ENCODE peak calls at places on chromosomes 11 and 22, in five cellular contexts. N is suprapubic skin, S is fibroblast of villous mesenchyme, G is AG04449, D is epithelial cell of esophagus. K is an unnamed sample.

GRCh38 chr11:43537831-43538230 is 142.7 kb upstream of the HSD17B12 start:
- DNase-seq in N (no peak), S (no peak), G (no peak), D (no peak), K (no peak)

GRCh38 chr11:126318642-126319373 is 14.9 kb downstream of the DCPS start:
- DNase-seq in N (no peak), S (peak; percentile 95), G (peak; percentile 85), D (peak; percentile 95), K (no peak)

GRCh38 chr11:26777276-26777939 is 55.5 kb upstream of the SLC5A12 start:
- DNase-seq in N (no peak), S (peak; percentile 52), G (no peak), D (no peak), K (no peak)

GRCh38 chr22:48705159-48705916 is 1122.3 kb downstream of the BRD1 start:
- DNase-seq in N (peak; percentile 56), S (no peak), G (no peak), D (no peak), K (no peak)

GRCh38 chr11:47950396-47950795 is 30.0 kb upstream of the PTPRJ start:
- DNase-seq in N (no peak), S (no peak), G (no peak), D (no peak), K (no peak)

GRCh38 chr22:19937616-19938473 is 3.7 kb upstream of the COMT start:
- DNase-seq in N (no peak), S (peak; percentile 75), G (no peak), D (no peak), K (no peak)

GRCh38 chr11:37390566-37390965 is 792.5 kb upstream of the RAG2 start:
- DNase-seq in N (no peak), S (no peak), G (no peak), D (no peak), K (no peak)

GRCh38 chr11:84316866-84317560 is 1030.8 kb upstream of the CCDC90B start:
- DNase-seq in N (no peak), S (no peak), G (no peak), D (peak; percentile 22), K (no peak)

GRCh38 chr11:30712749-30713148 is 126.6 kb upstream of the MPPED2 start:
- DNase-seq in N (no peak), S (no peak), G (no peak), D (no peak), K (no peak)

GRCh38 chr11:61883327-61883726 is 8.0 kb downstream of the FADS3 start:
- DNase-seq in N (no peak), S (no peak), G (no peak), D (no peak), K (no peak)

GRCh38 chr22:42305967-42306366 is 35.5 kb upstream of the TCF20 start:
- DNase-seq in N (no peak), S (no peak), G (no peak), D (no peak), K (no peak)

GRCh38 chr11:96337541-96338530 is 5.2 kb downstream of the MAML2 start:
- DNase-seq in N (no peak), S (peak; percentile 70), G (no peak), D (peak; percentile 37), K (no peak)

GRCh38 chr11:105609832-105610781 is at the start of gene GRIA4:
- DNase-seq in N (peak; percentile 58), S (peak; percentile 46), G (no peak), D (peak; percentile 24), K (peak; percentile 71)
- H3K4me3 ChIP-seq in N (peak within 1 kb of the TSS; percentile 50), S (peak within 1 kb of the TSS; percentile 49), G (peak within 1 kb of the TSS; percentile 48), D (no peak within 1 kb of the TSS), K (peak within 1 kb of the TSS; percentile 65)

GRCh38 chr22:30969532-30970355 is 679 bp downstream of the TUG1 start:
- DNase-seq in N (no peak), S (peak; percentile 61), G (no peak), D (peak; percentile 54), K (peak; percentile 77)
- TF ChIP-seq CTCF in N (no peak), S (peak; percentile 21), G (no peak), D (no peak), K (no peak)

GRCh38 chr22:32804823-32805585 is 3.5 kb downstream of the TIMP3 start:
- DNase-seq in N (no peak), S (peak; percentile 59), G (no peak), D (no peak), K (no peak)
- H3K4me3 ChIP-seq in N (peak overlapping the region; percentile 80), S (peak overlapping the region; percentile 80), G (peak overlapping the region; percentile 77), D (no peak overlapping the region), K (peak overlapping the region; percentile 94)

DNA sequence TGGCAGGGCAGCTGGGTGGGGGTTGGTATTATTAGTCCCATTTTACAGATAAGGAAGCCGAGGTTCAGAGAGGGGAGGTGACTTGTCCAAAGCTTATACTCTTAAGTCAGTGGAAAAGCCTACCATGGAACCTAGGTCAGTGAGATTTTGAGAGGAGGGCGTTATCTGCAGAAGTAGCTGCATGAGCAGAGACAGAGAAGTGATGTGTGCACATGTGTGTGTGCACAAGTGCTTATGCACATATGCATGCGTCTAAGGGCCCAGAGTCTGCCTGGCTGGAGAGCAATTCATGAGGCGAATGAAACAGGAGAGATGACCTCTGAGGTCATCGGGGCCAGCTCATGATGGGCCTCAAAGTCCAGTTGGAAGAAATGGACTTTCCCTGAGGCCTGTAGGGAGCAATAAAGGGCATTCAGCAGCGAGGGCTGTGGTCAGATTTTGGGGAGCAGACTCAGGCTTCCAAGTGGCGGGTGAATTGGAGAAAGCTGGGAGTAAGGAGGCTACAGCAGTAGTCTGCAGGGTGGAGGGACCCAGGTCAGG is 8.2 kb downstream of the PLEKHB1 start:
- DNase-seq in N (no peak), S (no peak), G (no peak), D (no peak), K (no peak)
- TF ChIP-seq CTCF in N (no peak), S (no peak), G (no peak), D (no peak), K (no peak)

GRCh38 chr22:46070722-46071450 is 79.4 kb upstream of the PPARA start:
- DNase-seq in N (no peak), S (peak; percentile 55), G (no peak), D (peak; percentile 76), K (peak; percentile 75)
- H3K4me3 ChIP-seq in N (peak overlapping the region; percentile 79), S (peak overlapping the region; percentile 93), G (peak overlapping the region; percentile 77), D (peak overlapping the region; percentile 67), K (peak overlapping the region; percentile 96)

GRCh38 chr22:38971202-38971601 is 10.9 kb upstream of the APOBEC3B start:
- DNase-seq in N (no peak), S (no peak), G (no peak), D (no peak), K (no peak)

GRCh38 chr22:38974170-38974825 is 7.8 kb upstream of the APOBEC3B start:
- DNase-seq in N (no peak), S (no peak), G (no peak), D (no peak), K (no peak)

GRCh38 chr22:38974826-38975175 is 7.3 kb upstream of the APOBEC3B start:
- DNase-seq in N (no peak), S (no peak), G (no peak), D (no peak), K (no peak)

GRCh38 chr22:38970548-38970947 is 11.6 kb upstream of the APOBEC3B start:
- DNase-seq in N (no peak), S (no peak), G (no peak), D (no peak), K (no peak)

DNA sequence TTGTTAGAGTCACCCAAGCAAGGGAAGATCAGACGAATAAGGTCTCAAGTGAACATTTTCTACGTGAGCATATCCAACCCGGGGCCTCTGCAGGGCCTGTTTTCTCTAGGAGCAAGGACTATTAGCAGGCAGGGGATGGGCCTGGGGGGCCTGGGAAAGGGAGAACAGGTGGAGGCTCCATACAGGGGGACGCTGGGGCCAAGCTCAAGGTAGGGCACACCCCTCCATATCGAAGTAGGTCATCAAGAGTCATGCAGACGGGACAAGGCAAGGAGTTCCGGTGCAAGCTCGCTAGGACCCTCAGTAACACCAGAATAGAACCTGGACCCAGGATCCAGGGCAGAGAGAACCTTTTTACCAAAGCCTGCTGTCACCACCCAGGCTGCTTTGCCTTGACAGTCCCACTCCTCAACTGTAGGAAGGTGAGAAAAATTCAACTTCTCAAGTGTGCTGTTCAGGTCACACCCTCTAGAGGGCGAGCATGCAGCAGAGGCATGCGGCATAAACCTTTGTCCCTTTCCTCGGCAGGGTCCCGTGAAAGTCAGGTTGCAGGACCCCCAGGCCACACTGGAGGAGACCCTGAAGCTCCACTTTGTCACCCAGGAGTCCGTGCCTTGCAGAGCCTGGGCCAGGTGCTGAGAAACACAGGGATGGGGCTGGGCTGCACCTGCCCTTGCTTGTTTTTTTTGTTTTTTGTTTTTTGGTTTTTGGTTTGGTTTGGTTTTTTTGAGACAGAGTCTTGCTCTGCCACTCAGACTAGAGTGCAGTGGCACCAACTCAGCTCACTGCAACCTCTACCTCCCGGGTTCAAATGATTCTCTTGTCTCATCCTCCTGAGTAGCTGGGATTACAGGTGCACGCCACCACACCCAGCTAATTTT is 8.6 kb upstream of the APOBEC3B start:
- DNase-seq in N (no peak), S (peak; percentile 10), G (no peak), D (peak; percentile 51), K (no peak)
- TF ChIP-seq CTCF in N (no peak), S (peak; percentile 69), G (peak; percentile 75), D (peak; percentile 86), K (no peak)

GRCh38 chr11:102581091-102581490 is 44.0 kb downstream of the MMP20 start:
- DNase-seq in N (no peak), S (no peak), G (no peak), D (no peak), K (no peak)

GRCh38 chr11:102583437-102583836 is 41.7 kb downstream of the MMP20 start:
- DNase-seq in N (no peak), S (no peak), G (no peak), D (no peak), K (no peak)

GRCh38 chr11:102582140-102582539 is 43.0 kb downstream of the MMP20 start:
- DNase-seq in N (no peak), S (no peak), G (no peak), D (no peak), K (no peak)

GRCh38 chr11:102577723-102578122 is 47.2 kb upstream of the MMP7 start:
- DNase-seq in N (no peak), S (no peak), G (no peak), D (no peak), K (no peak)

DNA sequence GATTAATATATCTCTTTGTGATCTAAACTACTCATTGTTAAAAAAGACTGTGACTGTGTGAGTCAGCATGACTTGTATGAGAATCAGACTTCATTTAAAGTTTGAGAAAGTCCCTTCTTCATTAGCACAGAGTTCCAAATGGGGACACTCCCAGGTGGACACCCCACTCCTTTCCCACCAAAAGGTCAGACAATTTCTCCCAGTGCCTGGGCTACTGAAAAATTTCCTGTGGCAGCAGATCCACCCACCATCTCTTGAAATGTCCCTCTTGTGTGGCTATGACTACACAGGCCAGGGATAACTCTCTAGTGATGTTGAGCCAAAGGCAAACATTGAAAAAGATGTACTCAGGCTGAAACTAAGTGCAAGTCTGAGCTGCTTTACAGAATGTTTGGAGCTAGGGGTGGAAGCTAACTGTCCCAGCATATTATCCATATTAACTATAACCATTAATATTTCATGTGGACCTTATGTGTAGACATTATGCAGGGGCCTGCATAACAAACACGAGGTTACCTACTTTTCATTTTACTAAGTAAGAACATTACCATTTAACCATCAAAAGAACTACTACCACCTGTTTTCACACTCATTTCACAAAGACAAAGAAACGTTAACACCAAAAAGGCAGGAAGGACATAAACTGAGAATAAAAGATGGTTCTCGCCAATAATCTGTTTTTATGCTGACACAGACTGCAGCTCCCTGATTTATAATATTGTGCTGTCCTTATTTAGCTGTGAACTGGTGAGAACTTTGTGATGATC is 44.8 kb downstream of the MMP20 start:
- DNase-seq in N (no peak), S (no peak), G (no peak), D (peak; percentile 38), K (no peak)
- H3K4me3 ChIP-seq in N (no peak overlapping the region), S (no peak overlapping the region), G (no peak overlapping the region), D (no peak overlapping the region), K (no peak overlapping the region)

GRCh38 chr11:850777-851762 is 8.4 kb downstream of the TSPAN4 start:
- DNase-seq in N (no peak), S (no peak), G (no peak), D (no peak), K (no peak)
- TF ChIP-seq CTCF in N (no peak), S (peak; percentile 16), G (no peak), D (no peak), K (no peak)

GRCh38 chr11:7486731-7487130 is 1.4 kb downstream of the OLFML1 start:
- DNase-seq in N (no peak), S (no peak), G (no peak), D (no peak), K (no peak)
- H3K4me3 ChIP-seq in N (peak overlapping the region; percentile 10), S (no peak overlapping the region), G (no peak overlapping the region), D (no peak overlapping the region), K (peak overlapping the region; percentile 68)